ENCODE peak calls at places on chromosomes 16 and 17, in four cellular contexts. I, K, D and U are unnamed samples.
A peak's percentile ranks its signal among the peaks of the same experiment; 100 is the strongest.

GRCh38 chr17:8012045-8012580 is 9.7 kb downstream of the GUCY2D start:
- DNase-seq in I (no peak), K (no peak), D (no peak), U (no peak)

GRCh38 chr17:3647251-3647650 is 10.7 kb downstream of the CTNS start:
- DNase-seq in I (no peak), K (no peak), D (no peak), U (no peak)

GRCh38 chr16:11349599-11350276 is 4.5 kb downstream of the RMI2 start:
- DNase-seq in I (peak; percentile 79), K (peak; percentile 82), D (peak; percentile 79), U (no peak)

GRCh38 chr16:5350118-5350517 is 252.5 kb upstream of the EEF2KMT start:
- DNase-seq in I (no peak), K (no peak), D (no peak), U (no peak)

GRCh38 chr16:3983081-3983520 is 102.6 kb upstream of the CREBBP start:
- DNase-seq in I (peak; percentile 55), K (peak; percentile 71), D (peak; percentile 75), U (no peak)

GRCh38 chr16:72876221-72876620 is 171.7 kb downstream of the ZFHX3 start:
- DNase-seq in I (peak; percentile 91), K (peak; percentile 93), D (peak; percentile 86), U (peak; percentile 81)

GRCh38 chr16:82091225-82091624 is 56.2 kb downstream of the HSD17B2 start:
- DNase-seq in I (peak; percentile 48), K (peak; percentile 17), D (peak; percentile 15), U (peak; percentile 7)

GRCh38 chr16:17343028-17343427 is 127.7 kb downstream of the XYLT1 start:
- DNase-seq in I (no peak), K (no peak), D (no peak), U (no peak)

GRCh38 chr16:29877266-29877961 is 14.4 kb upstream of the CDIPT start:
- DNase-seq in I (peak; percentile 16), K (peak; percentile 35), D (peak; percentile 36), U (no peak)

GRCh38 chr16:65285128-65286120 is 163.6 kb upstream of the CDH11 start:
- DNase-seq in I (no peak), K (peak; percentile 65), D (peak; percentile 12), U (no peak)

GRCh38 chr16:66474750-66475199 is 47.7 kb downstream of the BEAN1 start:
- DNase-seq in I (no peak), K (no peak), D (no peak), U (no peak)

GRCh38 chr17:57823469-57824401 is 26.1 kb downstream of the MRPS23 start:
- DNase-seq in I (no peak), K (peak; percentile 17), D (peak; percentile 6), U (no peak)

GRCh38 chr16:75113541-75114121 is 2.9 kb downstream of the LDHD start:
- DNase-seq in I (no peak), K (no peak), D (no peak), U (no peak)

GRCh38 chr16:88385831-88386815 is 3.4 kb downstream of the ZNF469 start:
- DNase-seq in I (no peak), K (no peak), D (no peak), U (no peak)

GRCh38 chr16:70295634-70296033 is 3.4 kb upstream of the DDX19B start:
- DNase-seq in I (no peak), K (no peak), D (no peak), U (no peak)

GRCh38 chr16:1612320-1613111 is at the start of gene CRAMP1:
- DNase-seq in I (peak; percentile 4), K (peak; percentile 26), D (no peak), U (no peak)

GRCh38 chr17:79670537-79671386 is 59.9 kb upstream of the RBFOX3 start:
- DNase-seq in I (peak; percentile 3), K (no peak), D (no peak), U (no peak)

GRCh38 chr17:44266402-44267164 is 1.4 kb downstream of the SLC4A1 start:
- DNase-seq in I (no peak), K (no peak), D (peak; percentile 7), U (no peak)

GRCh38 chr16:81758376-81758775 is 20.7 kb upstream of the PLCG2 start:
- DNase-seq in I (no peak), K (peak; percentile 54), D (peak; percentile 19), U (no peak)

GRCh38 chr17:8740486-8740885 is 4.2 kb downstream of the CCDC42 start:
- DNase-seq in I (no peak), K (no peak), D (no peak), U (no peak)

GRCh38 chr16:46649571-46649970 is 28.4 kb upstream of the SHCBP1 start:
- DNase-seq in I (no peak), K (peak; percentile 71), D (peak; percentile 49), U (no peak)

GRCh38 chr16:16147316-16147999 is 75.8 kb downstream of the ABCC6 start:
- DNase-seq in I (no peak), K (no peak), D (no peak), U (no peak)

GRCh38 chr16:80852261-80852872 is 48.0 kb upstream of the CDYL2 start:
- DNase-seq in I (peak; percentile 16), K (peak; percentile 62), D (peak; percentile 49), U (no peak)

GRCh38 chr16:4661661-4662060 is 31.7 kb upstream of the NUDT16L1 start:
- DNase-seq in I (no peak), K (no peak), D (no peak), U (no peak)

GRCh38 chr16:68194263-68194662 is 41.7 kb downstream of the ESRP2 start:
- DNase-seq in I (no peak), K (no peak), D (no peak), U (no peak)

GRCh38 chr16:13039526-13039925 is 138.1 kb downstream of the SHISA9 start:
- DNase-seq in I (no peak), K (no peak), D (no peak), U (no peak)

GRCh38 chr16:70290949-70291519 is 1.7 kb upstream of the AARS1 start:
- DNase-seq in I (peak; percentile 2), K (no peak), D (no peak), U (no peak)

GRCh38 chr17:55825213-55825612 is 74.4 kb downstream of the PCTP start:
- DNase-seq in I (no peak), K (peak; percentile 6), D (no peak), U (no peak)

GRCh38 chr16:85166699-85167588 is 54.7 kb upstream of the CIBAR2 start:
- DNase-seq in I (no peak), K (no peak), D (no peak), U (no peak)

GRCh38 chr17:40727447-40728231 is 24.1 kb upstream of the KRT24 start:
- DNase-seq in I (no peak), K (peak; percentile 13), D (peak; percentile 13), U (peak; percentile 3)

GRCh38 chr17:8176197-8176940 is at the start of gene TMEM107:
- DNase-seq in I (peak; percentile 78), K (peak; percentile 82), D (peak; percentile 80), U (no peak)

GRCh38 chr16:73125860-73126259 is 77.9 kb upstream of the ZFHX3 start:
- DNase-seq in I (peak; percentile 73), K (peak; percentile 88), D (peak; percentile 91), U (no peak)

GRCh38 chr17:75552847-75553552 is 27.5 kb downstream of the LLGL2 start:
- DNase-seq in I (no peak), K (no peak), D (peak; percentile 28), U (no peak)

GRCh38 chr17:76442341-76443338 is 10.3 kb downstream of the UBE2O start:
- DNase-seq in I (no peak), K (peak; percentile 42), D (peak; percentile 55), U (no peak)

GRCh38 chr16:58960484-58960883 is 226.4 kb upstream of the GOT2 start:
- DNase-seq in I (no peak), K (no peak), D (no peak), U (no peak)

GRCh38 chr16:728890-729744 is 2.2 kb downstream of the HAGHL start:
- DNase-seq in I (no peak), K (no peak), D (no peak), U (no peak)

GRCh38 chr17:50447870-50448573 is 20.7 kb downstream of the CHAD start:
- DNase-seq in I (no peak), K (no peak), D (no peak), U (no peak)

GRCh38 chr17:49971848-49972485 is 3.0 kb downstream of the DLX4 start:
- DNase-seq in I (no peak), K (no peak), D (no peak), U (no peak)

GRCh38 chr17:56601613-56602012 is 8.1 kb downstream of the NOG start:
- DNase-seq in I (no peak), K (no peak), D (no peak), U (no peak)

GRCh38 chr16:81264386-81264785 is 25.9 kb downstream of the BCO1 start:
- DNase-seq in I (no peak), K (no peak), D (no peak), U (no peak)

GRCh38 chr16:8565498-8565897 is 24.8 kb downstream of the TMEM114 start:
- DNase-seq in I (no peak), K (no peak), D (no peak), U (no peak)
- H3K4me3 ChIP-seq in I (no peak overlapping the region), K (no peak overlapping the region), D (no peak overlapping the region), U (no peak overlapping the region)

DNA sequence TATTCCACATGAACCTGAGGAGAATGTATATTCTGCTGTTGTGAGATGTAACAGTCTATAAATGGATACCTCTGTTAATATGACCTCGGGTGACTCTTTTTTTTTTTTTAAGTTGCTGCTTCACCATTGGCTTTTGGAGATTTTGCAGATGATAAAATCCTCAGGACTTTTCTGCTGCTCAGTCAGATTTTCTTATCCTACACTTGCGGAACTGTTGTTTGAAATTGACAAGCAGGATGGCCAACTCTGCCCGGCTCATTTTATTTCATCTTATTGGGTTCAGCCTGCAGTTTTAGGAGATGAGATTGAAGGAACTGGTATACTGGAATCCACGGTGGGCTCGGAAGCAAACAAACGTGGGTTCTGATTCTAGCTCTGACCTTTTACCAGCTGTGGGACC is 19.3 kb downstream of the IL4R start:
- DNase-seq in I (no peak), K (no peak), D (no peak), U (no peak)
- H3K4me3 ChIP-seq in I (no peak overlapping the region), K (no peak overlapping the region), D (no peak overlapping the region), U (no peak overlapping the region)

DNA sequence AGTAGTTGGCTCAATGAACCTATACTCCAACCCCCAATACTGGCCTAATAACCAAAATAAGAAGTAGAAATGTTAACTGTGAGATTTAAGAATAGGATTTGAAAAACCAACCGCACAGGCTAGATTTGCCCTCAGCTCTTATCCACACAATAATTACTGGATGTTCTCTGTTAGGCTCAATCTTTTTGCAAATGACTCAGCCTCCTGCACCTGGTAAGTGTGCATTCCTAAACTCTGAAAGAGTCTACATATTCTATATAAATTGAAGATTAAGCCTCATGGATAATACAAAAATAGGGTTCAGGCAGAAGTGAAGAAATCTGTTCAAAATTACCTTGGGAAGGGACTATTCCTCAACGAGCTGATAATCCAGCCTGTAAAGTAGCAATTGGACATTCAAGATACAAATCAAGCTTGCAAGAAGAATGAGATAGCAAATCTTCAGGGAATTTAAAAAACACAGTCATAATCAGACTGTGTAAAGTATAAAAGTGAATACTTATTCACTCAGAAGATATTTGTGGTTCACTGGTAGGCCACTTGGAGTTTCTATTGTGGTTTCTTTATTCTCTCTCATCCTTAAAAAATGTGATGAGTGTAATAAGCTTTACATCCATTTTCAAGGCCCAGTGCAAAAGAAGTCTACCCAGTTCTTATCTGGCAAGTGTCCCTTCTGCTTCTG is 931.9 kb upstream of the SOX9 start:
- DNase-seq in I (peak; percentile 69), K (peak; percentile 80), D (peak; percentile 72), U (peak; percentile 84)
- H3K4me3 ChIP-seq in I (no peak overlapping the region), K (no peak overlapping the region), D (no peak overlapping the region), U (no peak overlapping the region)

GRCh38 chr17:38608648-38609047 is 2.9 kb upstream of the SRCIN1 start:
- DNase-seq in I (no peak), K (no peak), D (no peak), U (no peak)
- H3K4me3 ChIP-seq in I (no peak overlapping the region), K (no peak overlapping the region), D (no peak overlapping the region), U (no peak overlapping the region)